ENCODE peak calls at places on chromosomes 11 and 22, in four cellular contexts. One of them, this sample, is unnamed.
A peak's percentile ranks its signal among the peaks of the same experiment; 100 is the strongest.

GRCh38 chr22:24067587-24068376 is 56.7 kb downstream of the CABIN1 start:
- DNase-seq in stomach: peak; percentile 50
- DNase-seq in heart right ventricle: no peak
- DNase-seq in fibroblast of mammary gland: no peak
- DNase-seq in this sample: peak; percentile 62

GRCh38 chr11:14310696-14311095 is 48.3 kb downstream of the RRAS2 start:
- DNase-seq in stomach: no peak
- DNase-seq in heart right ventricle: no peak
- DNase-seq in fibroblast of mammary gland: peak; percentile 54
- DNase-seq in this sample: no peak

GRCh38 chr22:49240472-49240871 is 587.2 kb downstream of the BRD1 start:
- DNase-seq in stomach: no peak
- DNase-seq in heart right ventricle: no peak
- DNase-seq in fibroblast of mammary gland: no peak
- DNase-seq in this sample: peak; percentile 43

GRCh38 chr22:31719850-31720471 is 30.0 kb downstream of the PRR14L start:
- DNase-seq in stomach: no peak
- DNase-seq in heart right ventricle: no peak
- DNase-seq in fibroblast of mammary gland: no peak
- DNase-seq in this sample: no peak

GRCh38 chr11:102986815-102987214 is 31.3 kb upstream of the MMP13 start:
- DNase-seq in stomach: no peak
- DNase-seq in heart right ventricle: no peak
- DNase-seq in fibroblast of mammary gland: peak; percentile 83
- DNase-seq in this sample: no peak

GRCh38 chr11:61516675-61517516 is 8.3 kb downstream of the LRRC10B start:
- DNase-seq in stomach: peak; percentile 35
- DNase-seq in heart right ventricle: no peak
- DNase-seq in fibroblast of mammary gland: peak; percentile 18
- DNase-seq in this sample: no peak

GRCh38 chr22:19398206-19398605 is 33.3 kb downstream of the HIRA start:
- DNase-seq in stomach: no peak
- DNase-seq in heart right ventricle: no peak
- DNase-seq in fibroblast of mammary gland: peak; percentile 25
- DNase-seq in this sample: no peak

GRCh38 chr22:30438559-30438958 is 13.0 kb downstream of the MTFP1 start:
- DNase-seq in stomach: no peak
- DNase-seq in heart right ventricle: no peak
- DNase-seq in fibroblast of mammary gland: no peak
- DNase-seq in this sample: no peak

GRCh38 chr11:27553186-27553585 is 46.6 kb upstream of the LIN7C start:
- DNase-seq in stomach: no peak
- DNase-seq in heart right ventricle: no peak
- DNase-seq in fibroblast of mammary gland: no peak
- DNase-seq in this sample: no peak

GRCh38 chr11:674406-674805 is 20.6 kb downstream of the DEAF1 start:
- DNase-seq in stomach: no peak
- DNase-seq in heart right ventricle: no peak
- DNase-seq in fibroblast of mammary gland: no peak
- DNase-seq in this sample: no peak

GRCh38 chr11:103601230-103601846 is 435.1 kb upstream of the DDI1 start:
- DNase-seq in stomach: no peak
- DNase-seq in heart right ventricle: peak; percentile 11
- DNase-seq in fibroblast of mammary gland: peak; percentile 79
- DNase-seq in this sample: no peak

GRCh38 chr22:46694423-46695170 is 43.5 kb downstream of the CERK start:
- DNase-seq in stomach: no peak
- DNase-seq in heart right ventricle: no peak
- DNase-seq in fibroblast of mammary gland: no peak
- DNase-seq in this sample: no peak

GRCh38 chr11:95134491-95134890 is 44.8 kb downstream of the ENDOD1 start:
- DNase-seq in stomach: no peak
- DNase-seq in heart right ventricle: no peak
- DNase-seq in fibroblast of mammary gland: peak; percentile 81
- DNase-seq in this sample: no peak

GRCh38 chr11:119229736-119230135 is 23.6 kb downstream of the CBL start:
- DNase-seq in stomach: no peak
- DNase-seq in heart right ventricle: no peak
- DNase-seq in fibroblast of mammary gland: no peak
- DNase-seq in this sample: no peak

GRCh38 chr11:15493066-15493465 is 378.3 kb downstream of the INSC start:
- DNase-seq in stomach: no peak
- DNase-seq in heart right ventricle: no peak
- DNase-seq in fibroblast of mammary gland: no peak
- DNase-seq in this sample: no peak

GRCh38 chr11:34234086-34234740 is 123.6 kb downstream of the ABTB2 start:
- DNase-seq in stomach: peak; percentile 58
- DNase-seq in heart right ventricle: no peak
- DNase-seq in fibroblast of mammary gland: peak; percentile 35
- DNase-seq in this sample: no peak

GRCh38 chr11:35541621-35542375 is 16.4 kb upstream of the PAMR1 start:
- DNase-seq in stomach: no peak
- DNase-seq in heart right ventricle: peak; percentile 52
- DNase-seq in fibroblast of mammary gland: peak; percentile 93
- DNase-seq in this sample: no peak
- TF ChIP-seq CTCF in stomach: no peak
- TF ChIP-seq CTCF in heart right ventricle: no peak
- TF ChIP-seq CTCF in fibroblast of mammary gland: no peak
- TF ChIP-seq CTCF in this sample: no peak

GRCh38 chr22:36454916-36455570 is 26.4 kb downstream of the TXN2 start:
- DNase-seq in stomach: peak; percentile 97
- DNase-seq in heart right ventricle: peak; percentile 93
- DNase-seq in fibroblast of mammary gland: peak; percentile 60
- DNase-seq in this sample: peak; percentile 94
- TF ChIP-seq CTCF in stomach: no peak
- TF ChIP-seq CTCF in heart right ventricle: peak; percentile 16
- TF ChIP-seq CTCF in fibroblast of mammary gland: no peak
- TF ChIP-seq CTCF in this sample: no peak

GRCh38 chr11:67694875-67695555 is 20.6 kb upstream of the ALDH3B2 start:
- DNase-seq in stomach: no peak
- DNase-seq in heart right ventricle: no peak
- DNase-seq in fibroblast of mammary gland: no peak
- DNase-seq in this sample: no peak

GRCh38 chr11:67687986-67688385 is 13.6 kb upstream of the ALDH3B2 start:
- DNase-seq in stomach: no peak
- DNase-seq in heart right ventricle: no peak
- DNase-seq in fibroblast of mammary gland: no peak
- DNase-seq in this sample: no peak

GRCh38 chr11:67695606-67696005 is 21.2 kb upstream of the ALDH3B2 start:
- DNase-seq in stomach: no peak
- DNase-seq in heart right ventricle: no peak
- DNase-seq in fibroblast of mammary gland: no peak
- DNase-seq in this sample: no peak

GRCh38 chr11:67689178-67689577 is 14.8 kb upstream of the ALDH3B2 start:
- DNase-seq in stomach: no peak
- DNase-seq in heart right ventricle: no peak
- DNase-seq in fibroblast of mammary gland: no peak
- DNase-seq in this sample: no peak

GRCh38 chr11:67691149-67691548 is 16.7 kb upstream of the ALDH3B2 start:
- DNase-seq in stomach: no peak
- DNase-seq in heart right ventricle: no peak
- DNase-seq in fibroblast of mammary gland: no peak
- DNase-seq in this sample: no peak
- TF ChIP-seq CTCF in stomach: no peak
- TF ChIP-seq CTCF in heart right ventricle: no peak
- TF ChIP-seq CTCF in fibroblast of mammary gland: peak; percentile 26
- TF ChIP-seq CTCF in this sample: no peak

GRCh38 chr11:80280737-80281136 is 839.9 kb upstream of the TENM4 start:
- DNase-seq in stomach: no peak
- DNase-seq in heart right ventricle: peak; percentile 36
- DNase-seq in fibroblast of mammary gland: no peak
- DNase-seq in this sample: no peak

GRCh38 chr11:80281194-80281593 is 840.4 kb upstream of the TENM4 start:
- DNase-seq in stomach: no peak
- DNase-seq in heart right ventricle: no peak
- DNase-seq in fibroblast of mammary gland: no peak
- DNase-seq in this sample: no peak

GRCh38 chr11:80285076-80285790 is 844.4 kb upstream of the TENM4 start:
- DNase-seq in stomach: no peak
- DNase-seq in heart right ventricle: no peak
- DNase-seq in fibroblast of mammary gland: peak; percentile 18
- DNase-seq in this sample: no peak

GRCh38 chr11:80282643-80283042 is 841.8 kb upstream of the TENM4 start:
- DNase-seq in stomach: no peak
- DNase-seq in heart right ventricle: no peak
- DNase-seq in fibroblast of mammary gland: no peak
- DNase-seq in this sample: no peak
- TF ChIP-seq CTCF in stomach: no peak
- TF ChIP-seq CTCF in heart right ventricle: no peak
- TF ChIP-seq CTCF in fibroblast of mammary gland: no peak
- TF ChIP-seq CTCF in this sample: no peak

DNA sequence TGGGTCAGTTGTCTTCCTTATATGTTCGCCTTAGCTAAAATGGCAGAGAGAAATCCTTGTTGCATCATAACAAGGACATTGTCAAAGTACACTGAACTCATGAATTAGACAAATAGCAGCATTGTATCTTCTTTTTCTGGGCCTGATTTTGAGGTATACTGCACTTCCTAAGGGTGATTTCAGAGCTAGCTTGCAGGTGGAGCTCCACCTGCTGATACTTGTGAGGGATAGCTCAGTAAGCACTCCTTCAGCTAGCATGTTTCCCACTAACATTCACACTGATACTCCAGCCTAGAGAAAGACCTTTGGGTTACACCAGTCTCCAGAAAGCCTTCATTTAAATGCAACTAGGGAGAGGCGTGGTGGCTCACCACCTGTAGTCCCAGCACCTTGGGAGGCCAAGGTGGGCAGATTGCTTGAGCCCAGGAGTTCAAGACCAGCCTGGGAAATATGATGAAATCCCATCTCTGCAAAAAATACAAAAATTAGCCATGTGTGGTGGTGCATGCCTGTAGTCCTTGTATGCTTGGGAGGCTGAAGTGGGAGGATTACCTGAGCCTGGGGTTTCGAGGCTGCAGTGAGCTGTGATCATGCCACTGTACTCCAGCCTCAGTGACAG is 29.8 kb downstream of the JAM3 start:
- DNase-seq in stomach: no peak
- DNase-seq in heart right ventricle: no peak
- DNase-seq in fibroblast of mammary gland: no peak
- DNase-seq in this sample: no peak
- TF ChIP-seq CTCF in stomach: no peak
- TF ChIP-seq CTCF in heart right ventricle: peak; percentile 21
- TF ChIP-seq CTCF in fibroblast of mammary gland: peak; percentile 5
- TF ChIP-seq CTCF in this sample: no peak

This sample was measured in coronary artery.